ENCODE peak calls at places on chromosome 3, in eight cellular contexts. B is Panc1, L is stomach, O is GM23338, N is endothelial cell of umbilical vein, D is HL-60, E is sigmoid colon, Y is esophagus muscularis mucosa. A is an unnamed sample.

GRCh38 chr3:68017069-68017468 is 362.7 kb upstream of the SUCLG2 start:
- DNase-seq in B (no peak), L (no peak), O (peak), N (no peak), D (no peak), E (no peak), Y (no peak), A (no peak)

GRCh38 chr3:72312339-72312738 is 527.4 kb upstream of the PROK2 start:
- DNase-seq in B (no peak), L (no peak), O (no peak), N (no peak), D (no peak), E (no peak), Y (no peak), A (peak)

GRCh38 chr3:146523536-146523935 is 20.9 kb downstream of the PLSCR1 start:
- DNase-seq in B (no peak), L (no peak), O (no peak), N (no peak), D (no peak), E (no peak), Y (no peak), A (no peak)

GRCh38 chr3:16608816-16609215 is 3.6 kb upstream of the DAZL start:
- DNase-seq in B (no peak), L (no peak), O (no peak), N (no peak), D (no peak), E (no peak), Y (no peak), A (no peak)

GRCh38 chr3:41088882-41089281 is 110.4 kb upstream of the CTNNB1 start:
- DNase-seq in B (no peak), L (no peak), O (no peak), N (no peak), D (no peak), E (no peak), Y (no peak), A (no peak)

GRCh38 chr3:134312873-134313838 is 61.1 kb downstream of the AMOTL2 start:
- DNase-seq in B (no peak), L (peak), O (peak), N (peak), D (no peak), E (peak), Y (no peak), A (no peak)

GRCh38 chr3:72401005-72401404 is 447.2 kb downstream of the SHQ1 start:
- DNase-seq in B (no peak), L (no peak), O (no peak), N (no peak), D (no peak), E (no peak), Y (no peak), A (no peak)

GRCh38 chr3:45322616-45323015 is 65.8 kb upstream of the LARS2 start:
- DNase-seq in B (no peak), L (no peak), O (no peak), N (no peak), D (no peak), E (no peak), Y (no peak), A (no peak)

GRCh38 chr3:59593380-59593779 is 543.6 kb upstream of the CFAP20DC start:
- DNase-seq in B (no peak), L (no peak), O (no peak), N (no peak), D (no peak), E (no peak), Y (no peak), A (no peak)

GRCh38 chr3:117192888-117193287 is 483.3 kb downstream of the TUSC7 start:
- DNase-seq in B (no peak), L (no peak), O (no peak), N (no peak), D (no peak), E (no peak), Y (no peak), A (no peak)

GRCh38 chr3:175620532-175620931 is 761.4 kb downstream of the NAALADL2 start:
- DNase-seq in B (no peak), L (no peak), O (peak), N (no peak), D (no peak), E (no peak), Y (no peak), A (no peak)

GRCh38 chr3:141746962-141747361 is 8.9 kb downstream of the RNF7 start:
- DNase-seq in B (no peak), L (no peak), O (no peak), N (no peak), D (no peak), E (no peak), Y (no peak), A (no peak)
- TF ChIP-seq POLR2AphosphoS5 in B (no peak), L (no peak), O (no peak), N (no peak), D (no peak), E (no peak), Y (no peak), A (no peak)

DNA sequence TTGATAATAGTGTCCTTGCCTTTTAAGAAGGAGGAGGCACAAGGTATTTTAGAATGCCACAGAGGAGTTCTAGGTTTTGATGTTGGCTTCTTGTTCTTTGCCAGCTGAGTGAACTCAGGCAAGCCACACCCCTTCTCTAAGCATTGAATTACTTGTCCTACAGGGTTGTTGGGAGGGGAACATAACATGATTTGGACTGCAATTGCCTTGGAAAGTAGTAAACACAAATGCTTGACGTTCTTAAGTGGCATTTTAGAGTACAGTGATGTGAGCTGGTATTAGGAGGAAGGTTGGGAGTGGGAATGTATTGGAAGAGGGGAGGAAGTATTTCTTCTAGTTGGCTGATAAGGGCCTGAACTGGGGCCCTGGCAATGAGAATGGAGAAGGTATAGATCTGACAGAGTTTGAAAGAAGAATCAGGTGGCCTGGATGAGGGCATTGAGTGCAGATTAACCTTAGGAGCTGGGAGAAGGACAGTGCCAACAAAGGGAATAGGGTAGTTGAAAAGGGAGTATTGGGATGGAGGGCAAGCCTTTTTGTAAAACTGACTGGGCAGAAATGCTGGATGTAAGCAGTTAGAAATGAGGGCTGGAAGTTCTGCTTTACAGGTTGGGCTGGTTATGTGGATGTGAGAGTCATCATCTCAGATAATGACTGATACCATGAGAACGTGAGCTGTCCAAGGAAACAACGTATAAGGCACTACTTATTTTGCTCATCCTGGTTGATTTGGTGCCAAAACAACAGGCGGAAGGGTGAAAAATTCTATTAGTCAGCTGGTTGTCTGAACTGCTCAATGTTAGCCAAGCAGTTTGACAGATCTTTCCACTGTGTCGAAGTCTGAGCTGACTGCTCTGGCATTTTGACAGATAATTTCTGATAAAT is 16.7 kb downstream of the KAT2B start:
- DNase-seq in B (peak), L (no peak), O (no peak), N (peak), D (no peak), E (no peak), Y (no peak), A (no peak)
- TF ChIP-seq POLR2AphosphoS5 in B (no peak), L (no peak), O (no peak), N (no peak), D (no peak), E (no peak), Y (peak), A (no peak)

DNA sequence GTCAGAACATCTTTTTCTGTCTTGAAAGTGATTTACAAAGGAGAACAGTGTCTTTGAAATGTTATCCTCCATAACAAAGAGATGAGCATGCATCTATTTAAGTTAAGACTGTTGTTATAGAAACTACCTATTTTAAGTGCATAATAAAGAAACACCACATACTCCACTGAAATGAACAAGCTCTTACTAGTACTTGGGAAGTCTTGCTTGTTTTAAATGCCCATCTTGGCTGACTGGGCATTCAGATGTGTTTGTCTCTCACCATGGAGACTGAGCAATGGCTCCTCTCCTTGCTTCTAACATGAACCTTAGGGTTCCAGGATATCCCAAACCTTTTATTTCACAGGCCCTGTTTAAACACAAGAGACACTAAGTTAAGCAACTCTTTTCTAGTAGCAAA is 118.6 kb upstream of the ACP3 start:
- DNase-seq in B (no peak), L (no peak), O (no peak), N (no peak), D (no peak), E (no peak), Y (no peak), A (no peak)
- TF ChIP-seq POLR2AphosphoS5 in B (no peak), L (no peak), O (no peak), N (no peak), D (no peak), E (no peak), Y (no peak), A (no peak)

DNA sequence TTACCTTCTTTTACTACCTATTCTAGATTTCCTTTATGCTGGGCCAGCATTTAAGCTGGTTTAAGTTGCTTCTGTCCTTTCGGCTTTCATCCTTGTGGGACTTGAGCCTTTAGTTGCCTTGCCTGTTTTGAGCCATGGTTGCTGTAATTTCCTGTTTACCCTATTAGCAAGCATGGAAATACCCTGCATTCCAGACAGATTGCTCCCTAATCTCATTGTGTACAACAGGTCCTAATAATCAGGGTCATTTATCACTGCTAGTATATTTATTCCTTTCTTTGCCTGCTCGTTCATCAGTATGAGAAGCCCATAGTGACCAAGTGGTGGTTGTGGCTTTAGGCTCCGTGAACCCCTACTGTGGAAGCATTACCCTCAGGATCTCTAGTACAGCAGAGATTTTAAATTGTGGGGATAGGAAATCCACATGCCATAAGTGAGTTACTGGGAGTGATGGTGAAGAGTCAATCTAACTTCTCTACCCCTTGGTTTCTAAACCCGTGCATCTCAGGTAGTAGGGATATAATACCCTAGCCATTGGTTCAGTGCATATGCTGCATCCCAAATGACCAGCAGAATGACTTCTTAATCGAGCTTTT is 31.9 kb downstream of the NCK1 start:
- DNase-seq in B (peak), L (no peak), O (peak), N (peak), D (no peak), E (no peak), Y (no peak), A (no peak)
- TF ChIP-seq POLR2AphosphoS5 in B (no peak), L (no peak), O (no peak), N (peak), D (no peak), E (no peak), Y (no peak), A (no peak)

DNA sequence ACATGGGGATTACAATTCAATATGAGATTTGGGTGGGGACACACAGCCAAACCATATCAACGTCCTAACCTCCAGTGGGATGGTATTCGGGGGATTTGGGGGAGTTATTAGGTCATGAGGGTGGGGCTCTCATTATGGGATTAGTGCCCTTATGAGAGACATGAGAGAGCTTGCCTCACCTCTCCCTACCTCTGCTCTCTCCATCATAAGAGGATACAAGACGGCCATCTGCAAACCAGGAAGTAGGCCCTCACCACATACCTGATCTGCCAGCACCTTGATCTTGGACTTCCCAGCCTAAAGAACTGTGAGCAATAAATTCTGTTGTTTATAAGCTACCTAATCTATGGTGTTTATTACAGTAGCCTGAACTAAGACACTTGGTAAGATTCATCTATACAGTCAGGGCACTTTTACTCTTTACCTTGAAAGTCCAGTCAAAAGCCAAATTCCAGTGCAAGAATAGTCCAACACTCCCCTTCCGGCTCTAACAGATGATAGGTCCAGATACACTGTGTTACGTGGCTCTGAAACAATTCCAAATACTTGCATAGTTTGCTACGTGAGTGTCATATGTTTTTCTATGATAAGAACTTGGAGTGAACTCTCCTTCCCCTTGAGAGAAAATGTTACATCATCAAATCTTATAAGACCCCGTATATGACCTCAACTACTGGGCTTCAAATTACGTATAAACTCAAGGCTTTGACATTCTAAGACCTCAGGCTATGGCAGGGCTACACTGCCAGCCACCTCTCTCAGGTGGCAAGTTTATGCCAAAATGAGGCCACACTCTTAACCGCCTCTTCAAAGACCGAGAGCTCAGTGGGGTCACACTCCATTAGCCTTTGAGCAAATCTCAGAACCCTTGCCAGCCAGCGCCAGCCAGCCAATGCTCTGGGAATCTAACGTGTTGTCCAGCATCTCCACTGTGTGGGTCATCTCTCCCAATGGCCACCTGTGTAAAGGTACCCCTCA is 129.9 kb downstream of the XXYLT1 start:
- DNase-seq in B (no peak), L (no peak), O (no peak), N (peak), D (no peak), E (no peak), Y (no peak), A (no peak)
- TF ChIP-seq POLR2AphosphoS5 in B (no peak), L (no peak), O (no peak), N (peak), D (no peak), E (no peak), Y (no peak), A (no peak)

GRCh38 chr3:50233176-50233575 is 2.8 kb upstream of the GNAI2 start:
- DNase-seq in B (no peak), L (no peak), O (no peak), N (no peak), D (no peak), E (no peak), Y (no peak), A (no peak)
- TF ChIP-seq POLR2AphosphoS5 in B (no peak), L (no peak), O (no peak), N (no peak), D (no peak), E (no peak), Y (no peak), A (no peak)

A was measured in GM12892.